ENCODE peak calls at places on chromosomes 4 and X, in five cellular contexts. Q is left ventricle myocardium inferior, A is cardiac septum, B is stromal cell of bone marrow, D is fibroblast of gingiva. T is an unnamed sample.

GRCh38 chrX:134932528-134933217 is 58.1 kb upstream of the SMIM10 start:
- DNase-seq in Q (no peak), B (peak), D (no peak), A (no peak), T (peak)

GRCh38 chr4:4386296-4386735 is 586 bp upstream of the NSG1 start:
- DNase-seq in A (no peak), D (no peak), B (no peak), Q (no peak), T (no peak)

GRCh38 chrX:47283015-47283771 is 50.4 kb downstream of the USP11 start:
- DNase-seq in B (peak), Q (no peak), D (no peak), A (no peak), T (peak)

GRCh38 chrX:134604701-134605271 is 53.5 kb downstream of the PLAC1 start:
- DNase-seq in B (no peak), Q (peak), A (no peak), D (no peak), T (peak)

GRCh38 chrX:17464196-17464595 is 89.2 kb downstream of the NHS start:
- DNase-seq in D (no peak), A (no peak), Q (no peak), B (no peak), T (peak)

GRCh38 chr4:152590179-152591031 is 54.5 kb upstream of the FBXW7 start:
- DNase-seq in B (peak), A (no peak), Q (no peak), D (peak), T (peak)

GRCh38 chrX:19389217-19389616 is 45.5 kb downstream of the PDHA1 start:
- DNase-seq in Q (no peak), A (no peak), B (no peak), D (no peak), T (no peak)

GRCh38 chr4:1544861-1545275 is 138.6 kb upstream of the NKX1-1 start:
- DNase-seq in B (no peak), Q (no peak), A (no peak), D (no peak), T (no peak)

GRCh38 chr4:122863626-122864025 is 37.0 kb downstream of the FGF2 start:
- DNase-seq in A (no peak), B (no peak), D (no peak), Q (no peak), T (no peak)

GRCh38 chrX:73581002-73581628 is 18.1 kb downstream of the CHIC1 start:
- DNase-seq in B (no peak), A (no peak), D (no peak), Q (no peak), T (no peak)

GRCh38 chr4:176563591-176563990 is 229.1 kb downstream of the VEGFC start:
- DNase-seq in Q (no peak), D (peak), B (no peak), A (no peak), T (peak)

GRCh38 chr4:55727746-55728145 is 91.6 kb upstream of the NMU start:
- DNase-seq in D (no peak), Q (no peak), A (no peak), B (no peak), T (peak)

GRCh38 chrX:56800801-56801200 is 71.8 kb downstream of the NBDY start:
- DNase-seq in D (no peak), Q (no peak), B (no peak), A (peak), T (no peak)

GRCh38 chrX:23673108-23673507 is 5.8 kb downstream of the PRDX4 start:
- DNase-seq in A (no peak), B (no peak), D (no peak), Q (no peak), T (no peak)

GRCh38 chr4:28073860-28074555 is 1213.4 kb downstream of the STIM2 start:
- DNase-seq in D (no peak), A (no peak), B (no peak), Q (no peak), T (no peak)

T was measured in GM23248.